ENCODE peak calls at places on chromosomes 7 and 10, in five cellular contexts. One of them, this sample, is unnamed.

GRCh38 chr7:79137942-79138341 is 315.5 kb downstream of the MAGI2 start:
- DNase-seq in SJSA1: no peak
- DNase-seq in T-helper 9 cell: no peak
- DNase-seq in MM.1S: no peak
- DNase-seq in adrenal gland: no peak
- DNase-seq in this sample: peak

GRCh38 chr7:801940-802364 is 30.3 kb upstream of the SUN1 start:
- DNase-seq in SJSA1: no peak
- DNase-seq in T-helper 9 cell: no peak
- DNase-seq in MM.1S: no peak
- DNase-seq in adrenal gland: peak
- DNase-seq in this sample: no peak

GRCh38 chr10:119257894-119258293 is 50.5 kb downstream of the GRK5 start:
- DNase-seq in SJSA1: no peak
- DNase-seq in T-helper 9 cell: no peak
- DNase-seq in MM.1S: no peak
- DNase-seq in adrenal gland: no peak
- DNase-seq in this sample: no peak

GRCh38 chr7:95608344-95609173 is 12.2 kb upstream of the PDK4 start:
- DNase-seq in SJSA1: peak
- DNase-seq in T-helper 9 cell: no peak
- DNase-seq in MM.1S: peak
- DNase-seq in adrenal gland: peak
- DNase-seq in this sample: peak

GRCh38 chr10:63391812-63392211 is 74.0 kb downstream of the JMJD1C start:
- DNase-seq in SJSA1: no peak
- DNase-seq in T-helper 9 cell: no peak
- DNase-seq in MM.1S: no peak
- DNase-seq in adrenal gland: no peak
- DNase-seq in this sample: no peak

GRCh38 chr10:47310090-47310505 is 10.1 kb downstream of the GDF10 start:
- DNase-seq in SJSA1: no peak
- DNase-seq in T-helper 9 cell: no peak
- DNase-seq in MM.1S: no peak
- DNase-seq in adrenal gland: no peak
- DNase-seq in this sample: no peak

GRCh38 chr7:35874881-35875280 is 74.0 kb downstream of the SEPTIN7 start:
- DNase-seq in SJSA1: no peak
- DNase-seq in T-helper 9 cell: no peak
- DNase-seq in MM.1S: no peak
- DNase-seq in adrenal gland: no peak
- DNase-seq in this sample: no peak

GRCh38 chr7:21771261-21771660 is 174.4 kb downstream of the CDCA7L start:
- DNase-seq in SJSA1: no peak
- DNase-seq in T-helper 9 cell: no peak
- DNase-seq in MM.1S: no peak
- DNase-seq in adrenal gland: no peak
- DNase-seq in this sample: no peak

GRCh38 chr7:105680505-105681187 is 99.4 kb upstream of the EFCAB10 start:
- DNase-seq in SJSA1: no peak
- DNase-seq in T-helper 9 cell: no peak
- DNase-seq in MM.1S: no peak
- DNase-seq in adrenal gland: peak
- DNase-seq in this sample: no peak

GRCh38 chr10:14456218-14456869 is 125.6 kb upstream of the FRMD4A start:
- DNase-seq in SJSA1: no peak
- DNase-seq in T-helper 9 cell: no peak
- DNase-seq in MM.1S: no peak
- DNase-seq in adrenal gland: no peak
- DNase-seq in this sample: peak

GRCh38 chr10:15238553-15239335 is 70.3 kb upstream of the NMT2 start:
- DNase-seq in SJSA1: no peak
- DNase-seq in T-helper 9 cell: no peak
- DNase-seq in MM.1S: no peak
- DNase-seq in adrenal gland: no peak
- DNase-seq in this sample: no peak

GRCh38 chr7:150947761-150948680 is 30.1 kb downstream of the KCNH2 start:
- DNase-seq in SJSA1: no peak
- DNase-seq in T-helper 9 cell: no peak
- DNase-seq in MM.1S: no peak
- DNase-seq in adrenal gland: no peak
- DNase-seq in this sample: no peak

GRCh38 chr7:99371376-99371920 is 3.1 kb upstream of the ARPC1B start:
- DNase-seq in SJSA1: no peak
- DNase-seq in T-helper 9 cell: no peak
- DNase-seq in MM.1S: no peak
- DNase-seq in adrenal gland: no peak
- DNase-seq in this sample: no peak